ENCODE peak calls at places on chromosome 5, in seven cellular contexts. J is CD4-positive, alpha-beta T cell; S is HT1080; N is H54; W is choroid plexus epithelial cell; Y is mesothelial cell of epicardium; E is IMR-90. L is an unnamed sample.
A peak's percentile ranks its signal among the peaks of the same experiment; 100 is the strongest.

GRCh38 chr5:68749648-68750047 is 344.2 kb upstream of the SLC30A5 start:
- DNase-seq in J (no peak), W (no peak), N (no peak), E (no peak), Y (no peak), S (no peak), L (no peak)

GRCh38 chr5:168920019-168920813 is 341.0 kb upstream of the PANK3 start:
- DNase-seq in E (no peak), J (no peak), S (no peak), Y (no peak), W (no peak), N (no peak), L (no peak)

GRCh38 chr5:1387059-1387755 is 42.3 kb upstream of the CLPTM1L start:
- DNase-seq in Y (no peak), J (no peak), N (no peak), E (no peak), S (no peak), W (no peak), L (no peak)

GRCh38 chr5:82018462-82018861 is 46.6 kb downstream of the ATG10 start:
- DNase-seq in Y (no peak), J (no peak), E (peak; percentile 19), W (peak; percentile 43), S (peak; percentile 6), N (no peak), L (peak; percentile 52)

GRCh38 chr5:150412319-150413175 is at the start of gene CD74:
- DNase-seq in W (peak; percentile 66), S (no peak), Y (peak; percentile 72), E (peak; percentile 20), N (no peak), J (peak; percentile 84), L (peak; percentile 42)

GRCh38 chr5:68884893-68885292 is 208.9 kb upstream of the SLC30A5 start:
- DNase-seq in N (no peak), Y (no peak), E (no peak), W (peak; percentile 36), J (no peak), S (no peak), L (no peak)

GRCh38 chr5:132561601-132562000 is 4.8 kb downstream of the RAD50 start:
- DNase-seq in S (no peak), E (peak; percentile 12), J (no peak), W (no peak), N (no peak), Y (no peak), L (no peak)

GRCh38 chr5:123708074-123708806 is 196.3 kb downstream of the CSNK1G3 start:
- DNase-seq in S (peak; percentile 80), W (peak; percentile 75), E (peak; percentile 90), J (no peak), N (peak; percentile 26), Y (no peak), L (no peak)

GRCh38 chr5:9775339-9775738 is 145.2 kb upstream of the TAS2R1 start:
- DNase-seq in N (no peak), E (peak; percentile 73), J (no peak), Y (no peak), S (peak; percentile 65), W (peak; percentile 54), L (no peak)

L was measured in mesenchymal stem cell.